ENCODE peak calls at places on chromosomes 2 and 18, in seven cellular contexts. O, Q, K, X, V, C and U are unnamed samples.

GRCh38 chr2:232563580-232563979 is 13.1 kb downstream of the EIF4E2 start:
- DNase-seq in O (no peak), K (no peak), X (no peak), C (no peak), V (no peak), Q (no peak), U (no peak)

GRCh38 chr2:142315353-142315752 is 184.5 kb upstream of the LRP1B start:
- DNase-seq in C (no peak), V (no peak), K (no peak), O (no peak), Q (no peak), X (no peak), U (no peak)

GRCh38 chr2:185780890-185781289 is 42.3 kb downstream of the FSIP2 start:
- DNase-seq in O (no peak), K (no peak), C (no peak), Q (no peak), V (no peak), X (no peak), U (no peak)

GRCh38 chr2:100041946-100042345 is 100.4 kb downstream of the AFF3 start:
- DNase-seq in Q (no peak), K (no peak), O (no peak), X (no peak), C (no peak), V (no peak), U (no peak)

GRCh38 chr2:135245055-135245454 is 193.0 kb downstream of the RAB3GAP1 start:
- DNase-seq in V (no peak), O (no peak), Q (no peak), C (no peak), K (peak; percentile 51), X (no peak), U (no peak)

GRCh38 chr2:238281826-238282480 is 6.5 kb downstream of the PER2 start:
- DNase-seq in X (no peak), O (no peak), Q (peak; percentile 14), V (peak; percentile 64), K (no peak), C (no peak), U (no peak)

GRCh38 chr2:140624188-140624587 is 1506.6 kb downstream of the LRP1B start:
- DNase-seq in C (no peak), V (no peak), K (no peak), X (no peak), Q (no peak), O (no peak), U (no peak)

GRCh38 chr2:43367014-43367782 is 140.8 kb upstream of the ZFP36L2 start:
- DNase-seq in X (no peak), O (peak; percentile 4), Q (no peak), C (no peak), K (no peak), V (no peak), U (no peak)

GRCh38 chr2:80719607-80720006 is 415.1 kb upstream of the LRRTM1 start:
- DNase-seq in Q (no peak), C (no peak), X (no peak), K (no peak), V (no peak), O (no peak), U (no peak)

GRCh38 chr2:207202645-207203044 is 36.9 kb upstream of the KLF7 start:
- DNase-seq in X (peak; percentile 80), V (no peak), O (no peak), Q (no peak), C (no peak), K (peak; percentile 4), U (no peak)

GRCh38 chr2:232386740-232387450 is 8.3 kb downstream of the ALPP start:
- DNase-seq in O (no peak), Q (no peak), V (peak; percentile 67), C (peak; percentile 16), K (no peak), X (peak; percentile 53), U (no peak)

DNA sequence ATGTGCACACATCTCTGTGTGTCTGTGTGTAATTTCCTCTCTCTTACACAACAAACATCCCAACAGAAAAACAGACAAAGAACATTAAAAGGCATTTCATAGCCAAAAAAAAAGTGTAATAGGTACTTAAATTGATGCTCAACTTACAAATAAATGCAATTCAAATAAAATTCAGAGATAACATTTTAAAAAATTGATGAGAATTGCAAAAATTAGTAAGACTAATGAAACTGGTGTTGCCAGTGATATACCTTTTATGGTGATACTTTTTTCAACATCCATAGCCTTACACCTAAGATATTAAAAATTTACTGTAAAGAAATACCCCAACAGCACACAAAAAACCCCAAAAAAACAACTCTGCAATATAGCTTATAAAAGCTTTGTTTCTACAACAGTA is 76.0 kb downstream of the SS18 start:
- DNase-seq in Q (no peak), O (no peak), V (no peak), K (no peak), C (no peak), X (no peak), U (no peak)
- H3K4me1 ChIP-seq in Q (no peaks in the 10 kb centered on the region), O (no peaks in the 10 kb centered on the region), V (no peaks in the 10 kb centered on the region), K (peaks cover 6% of the 10 kb centered on the region), C (no peaks in the 10 kb centered on the region), X (no peaks in the 10 kb centered on the region), U (no peaks in the 10 kb centered on the region)

GRCh38 chr2:151762694-151763093 is 28.4 kb upstream of the NEB start:
- DNase-seq in O (no peak), Q (no peak), V (no peak), X (no peak), C (no peak), K (no peak), U (no peak)
- TF ChIP-seq CTCF in O (no peak), Q (no peak), V (no peak), X (no peak), C (no peak), K (no peak), U (no peak)

GRCh38 chr2:168203762-168204693 is 43.4 kb downstream of the STK39 start:
- DNase-seq in O (no peak), K (no peak), X (peak; percentile 77), V (no peak), C (no peak), Q (no peak), U (no peak)

GRCh38 chr2:168210216-168210897 is 37.0 kb downstream of the STK39 start:
- DNase-seq in O (no peak), V (no peak), C (no peak), X (no peak), Q (no peak), K (no peak), U (no peak)

GRCh38 chr2:168210898-168211570 is 36.4 kb downstream of the STK39 start:
- DNase-seq in V (no peak), Q (no peak), X (no peak), K (peak; percentile 94), O (no peak), C (no peak), U (no peak)

GRCh38 chr2:168208652-168209051 is 38.7 kb downstream of the STK39 start:
- DNase-seq in Q (no peak), V (no peak), X (no peak), C (no peak), O (no peak), K (no peak), U (no peak)

DNA sequence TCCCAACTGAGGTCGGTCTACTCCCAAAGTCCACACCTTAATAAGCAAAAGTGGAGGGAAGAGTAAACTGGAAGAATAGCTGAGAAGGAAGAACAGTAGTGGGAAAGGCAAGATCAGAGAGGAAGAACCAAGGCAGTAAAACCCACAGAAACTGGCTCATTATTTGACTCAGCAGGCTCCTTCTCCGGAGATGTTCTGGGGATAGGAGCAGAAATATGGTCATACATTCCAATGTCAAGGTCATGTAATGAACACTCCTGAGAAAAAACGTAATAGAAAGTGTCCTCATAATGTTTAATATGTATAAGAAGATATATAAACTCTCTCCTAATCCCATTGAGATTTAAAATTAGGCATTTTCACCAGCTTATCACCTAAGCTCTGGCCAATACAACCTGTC is 39.5 kb downstream of the STK39 start:
- DNase-seq in V (no peak), O (no peak), X (no peak), Q (no peak), C (no peak), K (no peak), U (no peak)
- H3K9me3 ChIP-seq in V (no peaks in the 10 kb centered on the region), O (no peaks in the 10 kb centered on the region), X (no peaks in the 10 kb centered on the region), Q (no peaks in the 10 kb centered on the region), C (no peaks in the 10 kb centered on the region), K (no peaks in the 10 kb centered on the region), U (no peaks in the 10 kb centered on the region)

DNA sequence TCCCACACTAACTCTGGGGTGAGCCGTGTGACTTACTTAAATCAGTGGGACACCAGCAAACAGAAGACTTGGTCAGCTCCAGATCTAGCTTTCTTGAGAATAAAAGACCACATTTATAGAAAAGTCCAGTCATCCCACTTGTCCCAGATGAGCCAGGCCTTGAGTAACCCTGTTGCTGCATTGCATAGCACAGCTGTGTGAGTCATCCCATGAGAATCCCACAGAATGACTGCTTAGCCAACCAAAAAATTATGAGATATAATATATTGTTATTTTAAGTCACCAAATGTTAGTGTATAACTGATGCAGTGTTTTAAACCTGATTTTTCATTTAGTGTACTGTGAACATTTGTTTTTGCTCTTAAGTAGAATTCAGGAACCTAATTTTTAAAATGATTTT is 94.2 kb upstream of the FSHR start:
- DNase-seq in O (no peak), X (no peak), K (no peak), V (no peak), Q (no peak), C (no peak), U (no peak)
- H3K4me1 ChIP-seq in O (no peaks in the 10 kb centered on the region), X (no peaks in the 10 kb centered on the region), K (no peaks in the 10 kb centered on the region), V (no peaks in the 10 kb centered on the region), Q (no peaks in the 10 kb centered on the region), C (no peaks in the 10 kb centered on the region), U (no peaks in the 10 kb centered on the region)

DNA sequence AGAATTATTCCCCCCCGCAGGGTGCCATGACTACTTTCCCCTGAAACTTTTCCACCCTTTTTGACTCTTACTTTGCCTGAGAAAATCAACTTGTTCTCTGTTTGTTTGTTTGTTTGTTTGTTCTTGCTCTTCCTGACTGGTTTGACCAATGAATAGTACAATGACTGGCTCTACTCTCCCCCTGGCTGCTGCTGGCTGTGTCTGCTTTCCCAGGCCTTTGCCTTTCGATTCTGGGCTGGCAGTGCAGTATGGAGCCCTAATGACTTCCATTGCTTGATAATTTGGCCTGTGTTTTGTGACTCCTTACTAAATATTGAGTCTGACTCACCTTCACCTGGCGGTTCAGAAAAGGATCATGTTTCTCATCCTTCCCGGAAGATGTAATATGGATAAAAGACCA is 241.1 kb downstream of the TMEM182 start:
- DNase-seq in X (no peak), O (no peak), V (no peak), C (no peak), Q (no peak), K (no peak), U (no peak)
- TF ChIP-seq CTCF in X (no peak), O (no peak), V (no peak), C (no peak), Q (no peak), K (no peak), U (no peak)

DNA sequence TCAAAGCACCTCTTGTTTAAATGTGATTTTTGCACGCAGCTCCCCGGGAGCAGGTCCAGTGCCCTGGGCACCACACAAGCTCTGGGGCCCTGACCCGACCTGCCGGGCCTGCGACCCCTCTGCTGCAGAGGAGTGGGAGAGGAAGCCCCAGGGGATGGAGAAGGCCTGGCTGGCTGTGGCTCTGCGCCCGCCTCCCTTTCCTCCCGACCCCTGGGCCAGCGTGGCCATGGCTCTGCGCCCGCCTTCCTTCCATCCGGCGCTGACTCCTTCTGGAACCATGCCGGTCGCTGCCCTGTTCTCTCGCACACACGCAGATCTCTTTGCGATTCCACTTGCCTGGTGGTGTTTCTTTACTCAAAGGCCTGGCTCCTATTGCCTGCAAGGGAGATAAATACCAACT is 166.5 kb upstream of the SALL3 start:
- DNase-seq in O (no peak), C (no peak), V (peak; percentile 39), Q (no peak), K (no peak), X (no peak), U (no peak)
- H3K9me3 ChIP-seq in O (no peaks in the 10 kb centered on the region), C (no peaks in the 10 kb centered on the region), V (no peaks in the 10 kb centered on the region), Q (no peaks in the 10 kb centered on the region), K (no peaks in the 10 kb centered on the region), X (no peaks in the 10 kb centered on the region), U (no peaks in the 10 kb centered on the region)

GRCh38 chr18:10035306-10035991 is 121.6 kb downstream of the VAPA start:
- DNase-seq in X (no peak), V (peak; percentile 84), O (no peak), K (no peak), Q (no peak), C (peak; percentile 79), U (no peak)
- H3K4me1 ChIP-seq in X (no peaks in the 10 kb centered on the region), V (peaks cover 46% of the 10 kb centered on the region), O (no peaks in the 10 kb centered on the region), K (no peaks in the 10 kb centered on the region), Q (no peaks in the 10 kb centered on the region), C (peaks cover 14% of the 10 kb centered on the region), U (no peaks in the 10 kb centered on the region)